ENCODE peak calls at places on chromosomes 3 and 15, in four cellular contexts. T, N, Z and A are unnamed samples.

GRCh38 chr15:89077750-89078149 is 10.5 kb upstream of the ABHD2 start:
- DNase-seq in Z (no peak), N (no peak), T (no peak), A (no peak)

GRCh38 chr3:33883538-33884203 is 85.2 kb downstream of the PDCD6IP start:
- DNase-seq in T (peak), Z (peak), N (no peak), A (peak)

GRCh38 chr3:60431599-60431958 is 819.7 kb downstream of the FHIT start:
- DNase-seq in Z (no peak), N (no peak), T (peak), A (peak)

GRCh38 chr15:95013379-95013778 is 782.0 kb downstream of the MCTP2 start:
- DNase-seq in T (no peak), N (no peak), Z (no peak), A (no peak)

GRCh38 chr3:13188380-13188779 is 115.2 kb upstream of the IQSEC1 start:
- DNase-seq in N (no peak), Z (no peak), T (no peak), A (no peak)

GRCh38 chr15:99105516-99106341 is 849 bp downstream of the SYNM start:
- DNase-seq in N (peak), Z (peak), T (peak), A (peak)

GRCh38 chr3:112308151-112308911 is 14.3 kb upstream of the SLC9C1 start:
- DNase-seq in Z (peak), N (no peak), T (peak), A (peak)

GRCh38 chr3:36876181-36876936 is 68.5 kb downstream of the TRANK1 start:
- DNase-seq in Z (no peak), N (no peak), T (no peak), A (no peak)

GRCh38 chr3:192092388-192093005 is 631.5 kb downstream of the PYDC2 start:
- DNase-seq in Z (no peak), N (no peak), T (no peak), A (no peak)

GRCh38 chr3:156291269-156292123 is 171.1 kb downstream of the KCNAB1 start:
- DNase-seq in T (peak), N (peak), Z (peak), A (peak)

GRCh38 chr3:144557515-144557914 is 585.9 kb downstream of the DIPK2A start:
- DNase-seq in T (no peak), N (no peak), Z (no peak), A (no peak)

GRCh38 chr3:58528629-58529028 is 8.4 kb downstream of the ACOX2 start:
- DNase-seq in N (no peak), Z (no peak), T (peak), A (no peak)

GRCh38 chr3:107685383-107685782 is 162.6 kb downstream of the BBX start:
- DNase-seq in N (no peak), Z (no peak), T (no peak), A (no peak)

GRCh38 chr3:143895805-143896204 is 47.5 kb upstream of the SLC9A9 start:
- DNase-seq in Z (no peak), N (no peak), T (peak), A (no peak)

GRCh38 chr15:35281515-35281914 is 196.4 kb upstream of the NANOGP8 start:
- DNase-seq in T (peak), N (no peak), Z (no peak), A (no peak)

GRCh38 chr3:100463002-100463401 is 29.4 kb upstream of the TMEM45A start:
- DNase-seq in Z (peak), T (peak), N (no peak), A (peak)

GRCh38 chr3:191330309-191330712 is at the start of gene UTS2B:
- DNase-seq in Z (peak), T (peak), N (no peak), A (no peak)

GRCh38 chr15:85661859-85662258 is 132.9 kb downstream of the KLHL25 start:
- DNase-seq in T (no peak), Z (no peak), N (no peak), A (no peak)

GRCh38 chr3:162546910-162547309 is 1050.3 kb downstream of the OTOL1 start:
- DNase-seq in N (no peak), T (no peak), Z (no peak), A (no peak)

GRCh38 chr3:42665050-42665878 is 11.8 kb downstream of the ZBTB47 start:
- DNase-seq in N (no peak), T (no peak), Z (no peak), A (no peak)

GRCh38 chr3:178289544-178290160 is 246.6 kb upstream of the KCNMB2 start:
- DNase-seq in N (no peak), Z (no peak), T (peak), A (no peak)

GRCh38 chr15:97224191-97224641 is 736.3 kb upstream of the ARRDC4 start:
- DNase-seq in T (no peak), Z (no peak), N (peak), A (no peak)

GRCh38 chr15:58458076-58458475 is 26.3 kb downstream of the LIPC start:
- DNase-seq in N (no peak), T (no peak), Z (no peak), A (no peak)

GRCh38 chr3:43689766-43690399 is 855 bp upstream of the ABHD5 start:
- DNase-seq in T (no peak), N (no peak), Z (no peak), A (no peak)

GRCh38 chr15:82856397-82857170 is 47.2 kb downstream of the WHAMM start:
- DNase-seq in Z (no peak), T (no peak), N (no peak), A (no peak)

GRCh38 chr3:34159613-34160420 is 361.4 kb downstream of the PDCD6IP start:
- DNase-seq in T (no peak), Z (no peak), N (no peak), A (no peak)

GRCh38 chr3:133838916-133839800 is 33.5 kb downstream of the SRPRB start:
- DNase-seq in T (no peak), Z (no peak), N (no peak), A (no peak)

GRCh38 chr15:52336530-52336929 is 40.9 kb upstream of the MYO5C start:
- DNase-seq in T (no peak), Z (no peak), N (no peak), A (no peak)
- TF ChIP-seq CTCF in T (no peak), Z (peak), N (no peak), A (no peak)

GRCh38 chr15:75921732-75922703 is 18.3 kb downstream of the FBXO22 start:
- DNase-seq in N (peak), Z (no peak), T (peak), A (peak)
- TF ChIP-seq CTCF in N (peak), Z (peak), T (peak), A (no peak)

GRCh38 chr15:71114066-71114680 is 1.1 kb upstream of the THSD4 start:
- DNase-seq in Z (no peak), T (no peak), N (no peak), A (no peak)
- TF ChIP-seq CTCF in Z (no peak), T (no peak), N (no peak), A (no peak)

DNA sequence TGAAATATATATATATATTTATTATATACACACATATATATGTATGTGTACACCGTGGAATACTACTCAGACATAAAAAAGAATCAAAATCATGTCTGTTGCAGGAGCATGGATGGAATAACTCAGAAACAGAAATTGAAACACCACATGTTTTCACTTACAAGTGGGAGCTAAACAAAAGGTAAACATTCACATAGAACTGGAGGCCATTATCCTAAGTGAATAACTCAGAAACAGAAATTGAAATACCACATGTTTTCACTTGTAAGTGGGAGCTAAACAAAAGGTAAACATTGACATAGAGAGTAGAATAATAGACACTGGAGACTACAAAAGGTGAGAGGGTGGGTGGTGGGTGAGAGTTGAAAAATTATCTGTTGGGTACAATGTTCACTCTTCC is 171.5 kb upstream of the GOLIM4 start:
- DNase-seq in Z (no peak), N (no peak), T (no peak), A (no peak)
- TF ChIP-seq CTCF in Z (no peak), N (no peak), T (no peak), A (no peak)

DNA sequence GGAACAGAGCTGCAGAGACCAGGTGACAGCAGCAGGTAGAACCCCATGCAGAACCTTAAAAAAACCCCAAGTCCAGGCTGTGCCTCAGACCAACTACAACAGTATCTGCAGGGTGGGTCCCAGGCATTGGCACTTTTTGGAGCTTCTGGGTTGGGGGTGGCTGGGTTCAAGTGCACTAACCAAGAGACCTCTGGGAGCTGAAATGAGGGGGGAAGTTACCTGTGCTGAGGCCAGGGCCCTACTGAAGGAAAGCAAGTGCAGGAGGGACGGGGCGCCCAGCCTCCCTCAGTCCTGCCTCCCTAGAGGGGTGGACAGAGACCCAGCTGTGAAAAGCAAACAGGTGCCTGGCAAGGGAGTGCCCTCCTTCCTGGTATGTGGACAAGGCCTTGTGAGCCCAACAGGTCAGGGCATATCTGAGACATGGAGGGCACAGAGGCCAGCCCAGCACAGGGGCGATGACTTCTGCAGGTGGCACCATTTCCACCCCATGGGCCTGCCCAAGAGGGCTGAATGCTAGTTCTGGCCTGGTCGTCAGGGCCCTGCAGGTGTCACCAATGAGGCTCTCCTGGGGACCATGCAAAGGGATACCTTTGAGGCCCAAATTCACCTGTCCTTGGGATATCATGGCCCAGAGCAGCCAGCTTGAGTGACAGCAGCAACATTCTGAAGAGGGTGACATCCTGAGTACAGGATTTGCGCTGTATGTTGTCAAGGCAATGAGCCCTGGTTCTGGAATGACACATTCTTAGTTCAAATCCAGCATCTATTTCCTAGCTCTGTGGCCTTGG is 18.7 kb downstream of the CTSH start:
- DNase-seq in N (no peak), Z (no peak), T (no peak), A (no peak)
- TF ChIP-seq CTCF in N (no peak), Z (no peak), T (no peak), A (no peak)